ENCODE peak calls at places on chromosomes 2 and 18, in seven cellular contexts. H is NCI-H345; O is AG10803; T is RKO; P is effector CD4-positive, alpha-beta T cell; M is PC-3; Y is stimulated activated CD8-positive, alpha-beta memory T cell treated with anti-CD3 and anti-CD28 coated beads, Interleukin-15, amount 100 ng/mL, for 24 hours. R is an unnamed sample.

GRCh38 chr18:42426496-42427015 is 471.5 kb downstream of the PIK3C3 start:
- DNase-seq in O (no peak), P (no peak), T (no peak), Y (no peak), M (no peak), H (no peak), R (no peak)

GRCh38 chr2:106193491-106193976 is 567 bp downstream of the UXS1 start:
- DNase-seq in H (no peak), Y (no peak), O (no peak), P (no peak), M (no peak), T (peak), R (no peak)

GRCh38 chr2:223970343-223971128 is 13.3 kb downstream of the MRPL44 start:
- DNase-seq in O (peak), Y (no peak), H (peak), P (peak), T (peak), M (peak), R (peak)

GRCh38 chr18:44325903-44326650 is 354.6 kb upstream of the SETBP1 start:
- DNase-seq in M (peak), O (peak), P (no peak), H (peak), Y (no peak), T (peak), R (peak)

GRCh38 chr18:54389143-54389505 is 31.4 kb downstream of the C18orf54 start:
- DNase-seq in O (no peak), Y (no peak), T (no peak), H (no peak), P (no peak), M (peak), R (no peak)

GRCh38 chr18:33495278-33495677 is 54.8 kb upstream of the CCDC178 start:
- DNase-seq in P (no peak), H (peak), O (peak), T (peak), M (peak), Y (no peak), R (peak)

GRCh38 chr2:239518286-239519080 is 117.7 kb upstream of the HDAC4 start:
- DNase-seq in O (no peak), H (no peak), T (no peak), Y (no peak), P (no peak), M (no peak), R (no peak)

GRCh38 chr2:179809606-179810005 is 51.8 kb downstream of the ZNF385B start:
- DNase-seq in M (peak), O (no peak), T (no peak), H (no peak), P (no peak), Y (no peak), R (no peak)

GRCh38 chr2:197805598-197806316 is 1.4 kb downstream of the PLCL1 start:
- DNase-seq in T (no peak), Y (no peak), M (no peak), P (no peak), H (no peak), O (no peak), R (no peak)

GRCh38 chr18:46481847-46482245 is 175.2 kb downstream of the LOXHD1 start:
- DNase-seq in Y (no peak), H (no peak), P (no peak), O (no peak), M (peak), T (no peak), R (no peak)

GRCh38 chr2:133252770-133253355 is 315.4 kb downstream of the NCKAP5 start:
- DNase-seq in P (no peak), M (no peak), T (no peak), Y (no peak), H (no peak), O (no peak), R (no peak)

GRCh38 chr2:85323351-85323987 is 4.3 kb downstream of the TGOLN2 start:
- DNase-seq in P (no peak), H (no peak), Y (no peak), M (no peak), T (no peak), O (peak), R (no peak)

GRCh38 chr2:173053043-173053699 is 22.5 kb upstream of the MAP3K20 start:
- DNase-seq in P (no peak), H (no peak), Y (no peak), O (peak), M (peak), T (no peak), R (no peak)